ENCODE peak calls at places on chromosomes 7 and 10, in nine cellular contexts. One of them, this sample, is unnamed.

GRCh38 chr7:117666019-117666418 is 186.2 kb downstream of the CFTR start:
- DNase-seq in fibroblast of villous mesenchyme: peak; percentile 81
- DNase-seq in lung: no peak
- DNase-seq in WTC11: no peak
- DNase-seq in neural crest cell: no peak
- DNase-seq in BJ: no peak
- DNase-seq in epithelial cell of esophagus: peak; percentile 84
- DNase-seq in keratinocyte: no peak
- DNase-seq in WERI-Rb-1: no peak
- DNase-seq in this sample: no peak

GRCh38 chr7:51450541-51450940 is 133.9 kb upstream of the COBL start:
- DNase-seq in epithelial cell of esophagus: no peak
- DNase-seq in WTC11: no peak
- DNase-seq in neural crest cell: no peak
- DNase-seq in WERI-Rb-1: no peak
- DNase-seq in lung: no peak
- DNase-seq in fibroblast of villous mesenchyme: no peak
- DNase-seq in keratinocyte: no peak
- DNase-seq in BJ: no peak
- DNase-seq in this sample: no peak

GRCh38 chr7:46230298-46231295 is 309.5 kb upstream of the IGFBP3 start:
- DNase-seq in lung: no peak
- DNase-seq in keratinocyte: no peak
- DNase-seq in epithelial cell of esophagus: no peak
- DNase-seq in WERI-Rb-1: no peak
- DNase-seq in BJ: no peak
- DNase-seq in WTC11: no peak
- DNase-seq in fibroblast of villous mesenchyme: no peak
- DNase-seq in neural crest cell: no peak
- DNase-seq in this sample: no peak

GRCh38 chr10:80511984-80512634 is 25.6 kb upstream of the SH2D4B start:
- DNase-seq in BJ: no peak
- DNase-seq in fibroblast of villous mesenchyme: no peak
- DNase-seq in WERI-Rb-1: no peak
- DNase-seq in lung: no peak
- DNase-seq in neural crest cell: no peak
- DNase-seq in epithelial cell of esophagus: no peak
- DNase-seq in keratinocyte: no peak
- DNase-seq in WTC11: no peak
- DNase-seq in this sample: no peak

GRCh38 chr7:68224041-68224534 is 1227.5 kb downstream of the TYW1 start:
- DNase-seq in neural crest cell: peak; percentile 9
- DNase-seq in WERI-Rb-1: no peak
- DNase-seq in epithelial cell of esophagus: no peak
- DNase-seq in fibroblast of villous mesenchyme: no peak
- DNase-seq in keratinocyte: no peak
- DNase-seq in WTC11: no peak
- DNase-seq in lung: no peak
- DNase-seq in BJ: no peak
- DNase-seq in this sample: no peak

GRCh38 chr10:79047875-79048638 is 20.7 kb upstream of the ZMIZ1 start:
- DNase-seq in epithelial cell of esophagus: no peak
- DNase-seq in keratinocyte: no peak
- DNase-seq in lung: no peak
- DNase-seq in fibroblast of villous mesenchyme: no peak
- DNase-seq in WERI-Rb-1: no peak
- DNase-seq in BJ: no peak
- DNase-seq in neural crest cell: no peak
- DNase-seq in WTC11: no peak
- DNase-seq in this sample: no peak

GRCh38 chr10:23538968-23539367 is 100.1 kb downstream of the OTUD1 start:
- DNase-seq in BJ: no peak
- DNase-seq in neural crest cell: no peak
- DNase-seq in epithelial cell of esophagus: no peak
- DNase-seq in fibroblast of villous mesenchyme: no peak
- DNase-seq in WTC11: no peak
- DNase-seq in lung: no peak
- DNase-seq in WERI-Rb-1: no peak
- DNase-seq in keratinocyte: no peak
- DNase-seq in this sample: no peak

GRCh38 chr10:99172950-99173349 is 62.7 kb downstream of the HPSE2 start:
- DNase-seq in WERI-Rb-1: no peak
- DNase-seq in epithelial cell of esophagus: no peak
- DNase-seq in fibroblast of villous mesenchyme: no peak
- DNase-seq in lung: no peak
- DNase-seq in keratinocyte: no peak
- DNase-seq in BJ: no peak
- DNase-seq in neural crest cell: no peak
- DNase-seq in WTC11: no peak
- DNase-seq in this sample: no peak

GRCh38 chr10:86294346-86295265 is 72.0 kb downstream of the GRID1 start:
- DNase-seq in lung: peak; percentile 27
- DNase-seq in BJ: no peak
- DNase-seq in neural crest cell: no peak
- DNase-seq in keratinocyte: no peak
- DNase-seq in fibroblast of villous mesenchyme: no peak
- DNase-seq in epithelial cell of esophagus: no peak
- DNase-seq in WERI-Rb-1: peak; percentile 3
- DNase-seq in WTC11: no peak
- DNase-seq in this sample: no peak

GRCh38 chr7:105429746-105430612 is 41.3 kb upstream of the SRPK2 start:
- DNase-seq in lung: peak; percentile 35
- DNase-seq in keratinocyte: no peak
- DNase-seq in WTC11: peak; percentile 20
- DNase-seq in fibroblast of villous mesenchyme: peak; percentile 47
- DNase-seq in neural crest cell: no peak
- DNase-seq in BJ: no peak
- DNase-seq in epithelial cell of esophagus: peak; percentile 70
- DNase-seq in WERI-Rb-1: peak; percentile 52
- DNase-seq in this sample: peak; percentile 52

GRCh38 chr7:16071246-16071857 is 350.0 kb downstream of the CRPPA start:
- DNase-seq in fibroblast of villous mesenchyme: peak; percentile 69
- DNase-seq in lung: no peak
- DNase-seq in BJ: no peak
- DNase-seq in epithelial cell of esophagus: peak; percentile 68
- DNase-seq in WERI-Rb-1: no peak
- DNase-seq in neural crest cell: peak; percentile 12
- DNase-seq in keratinocyte: peak; percentile 15
- DNase-seq in WTC11: no peak
- DNase-seq in this sample: peak; percentile 14

GRCh38 chr7:44195901-44196300 is 4.9 kb upstream of the YKT6 start:
- DNase-seq in epithelial cell of esophagus: peak; percentile 29
- DNase-seq in keratinocyte: no peak
- DNase-seq in WERI-Rb-1: no peak
- DNase-seq in fibroblast of villous mesenchyme: no peak
- DNase-seq in neural crest cell: no peak
- DNase-seq in BJ: no peak
- DNase-seq in lung: no peak
- DNase-seq in WTC11: no peak
- DNase-seq in this sample: no peak

GRCh38 chr10:96495544-96495943 is 18.2 kb downstream of the TLL2 start:
- DNase-seq in fibroblast of villous mesenchyme: no peak
- DNase-seq in lung: no peak
- DNase-seq in BJ: no peak
- DNase-seq in keratinocyte: no peak
- DNase-seq in WERI-Rb-1: no peak
- DNase-seq in epithelial cell of esophagus: no peak
- DNase-seq in neural crest cell: no peak
- DNase-seq in WTC11: no peak
- DNase-seq in this sample: no peak

GRCh38 chr10:96488161-96488935 is 25.4 kb downstream of the TLL2 start:
- DNase-seq in WERI-Rb-1: no peak
- DNase-seq in neural crest cell: no peak
- DNase-seq in WTC11: no peak
- DNase-seq in keratinocyte: no peak
- DNase-seq in epithelial cell of esophagus: no peak
- DNase-seq in fibroblast of villous mesenchyme: no peak
- DNase-seq in lung: no peak
- DNase-seq in BJ: no peak
- DNase-seq in this sample: no peak

GRCh38 chr10:96493871-96494525 is 19.7 kb downstream of the TLL2 start:
- DNase-seq in epithelial cell of esophagus: no peak
- DNase-seq in lung: no peak
- DNase-seq in keratinocyte: no peak
- DNase-seq in fibroblast of villous mesenchyme: no peak
- DNase-seq in WTC11: no peak
- DNase-seq in BJ: no peak
- DNase-seq in WERI-Rb-1: no peak
- DNase-seq in neural crest cell: no peak
- DNase-seq in this sample: no peak

GRCh38 chr10:96493254-96493653 is 20.5 kb downstream of the TLL2 start:
- DNase-seq in fibroblast of villous mesenchyme: no peak
- DNase-seq in epithelial cell of esophagus: no peak
- DNase-seq in keratinocyte: no peak
- DNase-seq in neural crest cell: no peak
- DNase-seq in lung: no peak
- DNase-seq in WTC11: no peak
- DNase-seq in WERI-Rb-1: no peak
- DNase-seq in BJ: no peak
- DNase-seq in this sample: no peak

DNA sequence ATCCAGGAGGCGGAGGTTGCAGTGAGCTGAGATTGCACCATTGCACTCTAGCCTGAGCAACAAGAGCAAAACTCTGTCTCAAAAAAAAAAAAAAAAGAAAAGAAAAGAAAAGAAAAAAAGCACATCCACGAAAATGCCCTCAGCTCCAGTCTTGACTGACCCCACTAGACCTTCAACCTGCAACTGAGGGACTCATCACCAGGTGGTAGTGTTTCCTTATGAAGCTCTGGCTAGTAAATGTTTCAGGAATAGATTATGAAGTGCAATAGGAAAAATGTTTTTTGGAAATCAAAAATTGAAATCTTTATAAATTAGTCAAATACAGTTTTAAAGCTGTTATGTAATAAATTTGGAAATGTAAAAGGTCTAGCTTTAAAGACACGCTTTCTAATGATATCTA is 22.4 kb downstream of the TLL2 start:
- DNase-seq in WERI-Rb-1: no peak
- DNase-seq in BJ: no peak
- DNase-seq in epithelial cell of esophagus: peak; percentile 57
- DNase-seq in WTC11: no peak
- DNase-seq in neural crest cell: no peak
- DNase-seq in lung: no peak
- DNase-seq in fibroblast of villous mesenchyme: no peak
- DNase-seq in keratinocyte: no peak
- DNase-seq in this sample: no peak
- TF ChIP-seq CTCF in WERI-Rb-1: peak; percentile 53
- TF ChIP-seq CTCF in BJ: peak; percentile 20
- TF ChIP-seq CTCF in epithelial cell of esophagus: peak; percentile 53
- TF ChIP-seq CTCF in WTC11: no peak
- TF ChIP-seq CTCF in neural crest cell: peak; percentile 41
- TF ChIP-seq CTCF in lung: no peak
- TF ChIP-seq CTCF in fibroblast of villous mesenchyme: peak; percentile 24
- TF ChIP-seq CTCF in keratinocyte: peak; percentile 65
- TF ChIP-seq CTCF in this sample: peak; percentile 34

DNA sequence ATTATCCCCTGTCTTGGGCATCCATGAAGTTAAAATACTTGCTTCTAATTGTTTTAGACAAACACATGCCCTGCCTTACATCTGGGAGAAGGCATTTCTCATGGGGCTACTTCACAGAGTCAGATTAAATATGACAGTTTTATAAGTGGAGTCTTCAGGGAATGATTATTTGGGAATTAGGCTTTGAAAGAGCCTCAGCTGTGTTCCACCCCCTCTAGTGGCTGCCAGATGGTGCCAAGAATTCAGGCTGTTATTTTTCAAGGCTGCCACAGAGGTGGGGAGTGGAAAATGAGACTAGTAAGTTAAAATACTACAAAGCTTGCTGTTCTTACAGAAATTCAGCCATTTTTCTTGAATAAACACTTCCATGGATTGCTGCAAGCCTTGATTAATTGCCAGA is 45.8 kb upstream of the DNAH11 start:
- DNase-seq in WERI-Rb-1: no peak
- DNase-seq in keratinocyte: no peak
- DNase-seq in neural crest cell: no peak
- DNase-seq in WTC11: no peak
- DNase-seq in BJ: no peak
- DNase-seq in epithelial cell of esophagus: peak; percentile 53
- DNase-seq in lung: no peak
- DNase-seq in fibroblast of villous mesenchyme: peak; percentile 33
- DNase-seq in this sample: no peak
- TF ChIP-seq CTCF in WERI-Rb-1: peak; percentile 28
- TF ChIP-seq CTCF in keratinocyte: peak; percentile 50
- TF ChIP-seq CTCF in neural crest cell: peak; percentile 20
- TF ChIP-seq CTCF in WTC11: no peak
- TF ChIP-seq CTCF in BJ: peak; percentile 49
- TF ChIP-seq CTCF in epithelial cell of esophagus: peak; percentile 71
- TF ChIP-seq CTCF in lung: no peak
- TF ChIP-seq CTCF in fibroblast of villous mesenchyme: peak; percentile 61
- TF ChIP-seq CTCF in this sample: no peak

GRCh38 chr7:30775992-30776391 is 4.8 kb downstream of the MINDY4 start:
- DNase-seq in BJ: no peak
- DNase-seq in keratinocyte: no peak
- DNase-seq in epithelial cell of esophagus: no peak
- DNase-seq in fibroblast of villous mesenchyme: no peak
- DNase-seq in lung: no peak
- DNase-seq in WTC11: no peak
- DNase-seq in WERI-Rb-1: no peak
- DNase-seq in neural crest cell: no peak
- DNase-seq in this sample: no peak

GRCh38 chr7:30772984-30773383 is 1.8 kb downstream of the MINDY4 start:
- DNase-seq in lung: no peak
- DNase-seq in WERI-Rb-1: no peak
- DNase-seq in keratinocyte: no peak
- DNase-seq in epithelial cell of esophagus: no peak
- DNase-seq in fibroblast of villous mesenchyme: no peak
- DNase-seq in BJ: no peak
- DNase-seq in neural crest cell: no peak
- DNase-seq in WTC11: no peak
- DNase-seq in this sample: no peak

GRCh38 chr7:30771859-30772429 is 727 bp downstream of the MINDY4 start:
- DNase-seq in lung: no peak
- DNase-seq in keratinocyte: no peak
- DNase-seq in WERI-Rb-1: no peak
- DNase-seq in fibroblast of villous mesenchyme: no peak
- DNase-seq in epithelial cell of esophagus: peak; percentile 14
- DNase-seq in neural crest cell: no peak
- DNase-seq in WTC11: no peak
- DNase-seq in BJ: no peak
- DNase-seq in this sample: peak; percentile 42

GRCh38 chr7:30776971-30777370 is 5.8 kb downstream of the MINDY4 start:
- DNase-seq in lung: no peak
- DNase-seq in BJ: no peak
- DNase-seq in fibroblast of villous mesenchyme: no peak
- DNase-seq in epithelial cell of esophagus: no peak
- DNase-seq in neural crest cell: no peak
- DNase-seq in WTC11: no peak
- DNase-seq in WERI-Rb-1: no peak
- DNase-seq in keratinocyte: no peak
- DNase-seq in this sample: no peak

GRCh38 chr7:30770936-30771858 is at the start of gene MINDY4:
- DNase-seq in keratinocyte: no peak
- DNase-seq in WTC11: peak; percentile 76
- DNase-seq in epithelial cell of esophagus: peak; percentile 62
- DNase-seq in lung: peak; percentile 74
- DNase-seq in WERI-Rb-1: peak; percentile 66
- DNase-seq in BJ: no peak
- DNase-seq in neural crest cell: peak; percentile 62
- DNase-seq in fibroblast of villous mesenchyme: peak; percentile 83
- DNase-seq in this sample: peak; percentile 92
- TF ChIP-seq CTCF in keratinocyte: peak; percentile 6
- TF ChIP-seq CTCF in WTC11: no peak
- TF ChIP-seq CTCF in epithelial cell of esophagus: no peak
- TF ChIP-seq CTCF in lung: no peak
- TF ChIP-seq CTCF in WERI-Rb-1: no peak
- TF ChIP-seq CTCF in BJ: peak; percentile 14
- TF ChIP-seq CTCF in neural crest cell: peak; percentile 18
- TF ChIP-seq CTCF in fibroblast of villous mesenchyme: no peak
- TF ChIP-seq CTCF in this sample: no peak

GRCh38 chr7:113015038-113015645 is 71.5 kb downstream of the GPR85 start:
- DNase-seq in WTC11: no peak
- DNase-seq in neural crest cell: no peak
- DNase-seq in WERI-Rb-1: no peak
- DNase-seq in fibroblast of villous mesenchyme: peak; percentile 38
- DNase-seq in BJ: no peak
- DNase-seq in epithelial cell of esophagus: peak; percentile 57
- DNase-seq in lung: no peak
- DNase-seq in keratinocyte: no peak
- DNase-seq in this sample: no peak
- TF ChIP-seq CTCF in WTC11: no peak
- TF ChIP-seq CTCF in neural crest cell: peak; percentile 74
- TF ChIP-seq CTCF in WERI-Rb-1: no peak
- TF ChIP-seq CTCF in fibroblast of villous mesenchyme: peak; percentile 44
- TF ChIP-seq CTCF in BJ: peak; percentile 53
- TF ChIP-seq CTCF in epithelial cell of esophagus: peak; percentile 46
- TF ChIP-seq CTCF in lung: no peak
- TF ChIP-seq CTCF in keratinocyte: no peak
- TF ChIP-seq CTCF in this sample: peak; percentile 16

This sample was measured in GM10248.